ENCODE peak calls at places on chromosomes 11 and 22, in four cellular contexts. P, O, V and G are unnamed samples.

GRCh38 chr22:37089451-37089850 is 20.1 kb downstream of the TMPRSS6 start:
- DNase-seq in P (no peak), O (no peak), V (no peak), G (no peak)

GRCh38 chr22:49099496-49100124 is 728.1 kb downstream of the BRD1 start:
- DNase-seq in P (no peak), O (no peak), V (no peak), G (peak; percentile 49)

GRCh38 chr11:129223701-129224149 is 31.6 kb upstream of the ARHGAP32 start:
- DNase-seq in P (no peak), O (no peak), V (no peak), G (no peak)

GRCh38 chr22:29044657-29045176 is 16.9 kb downstream of the C22orf31 start:
- DNase-seq in P (no peak), O (peak; percentile 40), V (no peak), G (no peak)

GRCh38 chr11:118002010-118002540 is 15.9 kb downstream of the IL10RA start:
- DNase-seq in P (no peak), O (no peak), V (no peak), G (peak; percentile 72)

GRCh38 chr22:38070250-38070921 is 13.2 kb downstream of the PICK1 start:
- DNase-seq in P (no peak), O (no peak), V (peak; percentile 61), G (no peak)

GRCh38 chr11:108239076-108239475 is 16.2 kb downstream of the ATM start:
- DNase-seq in P (no peak), O (no peak), V (no peak), G (no peak)

GRCh38 chr22:47123006-47123826 is 360.8 kb downstream of the TBC1D22A start:
- DNase-seq in P (no peak), O (no peak), V (no peak), G (peak; percentile 41)

GRCh38 chr11:62069961-62070919 is 53.6 kb upstream of the INCENP start:
- DNase-seq in P (no peak), O (no peak), V (peak; percentile 30), G (no peak)

GRCh38 chr11:77102246-77103210 is at the start of gene OMP:
- DNase-seq in P (no peak), O (no peak), V (no peak), G (peak; percentile 68)

GRCh38 chr11:74138572-74138971 is 32.2 kb downstream of the C2CD3 start:
- DNase-seq in P (no peak), O (peak; percentile 86), V (no peak), G (no peak)

GRCh38 chr11:23688835-23689234 is 808.0 kb upstream of the LUZP2 start:
- DNase-seq in P (no peak), O (peak; percentile 16), V (no peak), G (no peak)

GRCh38 chr22:19419086-19419463 is 12.5 kb downstream of the HIRA start:
- DNase-seq in P (no peak), O (no peak), V (no peak), G (peak; percentile 84)

GRCh38 chr11:72326151-72326842 is 82.3 kb upstream of the PHOX2A start:
- DNase-seq in P (no peak), O (no peak), V (no peak), G (no peak)

GRCh38 chr11:14422052-14422813 is 63.2 kb upstream of the RRAS2 start:
- DNase-seq in P (peak; percentile 57), O (peak; percentile 98), V (peak; percentile 94), G (peak; percentile 81)
- TF ChIP-seq POLR2AphosphoS5 in P (peak; percentile 66), O (peak; percentile 98), V (peak; percentile 37), G (peak; percentile 50)

GRCh38 chr22:31218565-31219262 is 6.6 kb downstream of the LIMK2 start:
- DNase-seq in P (no peak), O (no peak), V (no peak), G (no peak)
- H3K27ac ChIP-seq in P (peak overlapping the region; percentile 73), O (peak overlapping the region; percentile 94), V (peak overlapping the region; percentile 30), G (peak overlapping the region; percentile 59)

GRCh38 chr11:86115542-86116385 is 46.9 kb upstream of the PICALM start:
- DNase-seq in P (no peak), O (no peak), V (no peak), G (no peak)

GRCh38 chr11:86116996-86117705 is 48.3 kb upstream of the PICALM start:
- DNase-seq in P (no peak), O (no peak), V (no peak), G (no peak)

GRCh38 chr11:86118201-86118600 is 49.3 kb upstream of the PICALM start:
- DNase-seq in P (no peak), O (no peak), V (no peak), G (no peak)

GRCh38 chr11:86117706-86118050 is 48.8 kb upstream of the PICALM start:
- DNase-seq in P (no peak), O (no peak), V (no peak), G (no peak)

DNA sequence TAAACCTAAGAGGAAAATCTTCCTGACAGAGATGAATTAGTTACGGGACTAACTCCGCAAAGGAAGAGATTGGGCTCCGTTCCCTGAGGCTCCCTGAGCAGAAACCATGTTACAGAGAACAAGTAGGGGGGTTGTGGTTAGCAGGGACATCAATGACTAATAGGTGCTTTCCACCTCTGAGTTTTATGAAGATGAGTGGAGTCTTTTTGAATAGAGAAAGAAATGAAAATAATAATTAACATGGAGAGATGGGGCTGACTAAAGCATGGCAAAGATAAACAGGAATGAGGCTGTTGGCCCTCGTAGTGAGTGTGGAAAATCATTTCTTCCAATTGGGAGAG is 47.5 kb upstream of the PICALM start:
- DNase-seq in P (no peak), O (no peak), V (no peak), G (no peak)
- H3K4me3 ChIP-seq in P (no peak overlapping the region), O (no peak overlapping the region), V (no peak overlapping the region), G (no peak overlapping the region)

DNA sequence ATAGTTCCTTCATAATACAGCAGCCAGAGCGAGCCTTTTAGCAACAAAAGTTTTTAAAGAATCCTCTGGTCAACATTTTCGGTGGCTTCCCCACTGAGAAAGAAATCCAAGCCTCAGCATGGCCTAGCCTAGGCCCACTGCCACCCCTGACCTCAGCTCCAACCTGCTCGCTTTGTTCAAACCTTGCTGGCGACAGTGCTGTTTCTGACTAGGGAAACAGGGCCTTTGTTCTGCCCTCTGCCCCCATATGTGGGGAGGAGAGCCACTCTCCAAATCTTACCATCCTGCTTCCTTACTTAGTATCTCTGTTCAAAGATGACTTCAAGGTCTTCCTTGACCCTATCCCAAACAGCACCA is 95.8 kb downstream of the CCDC83 start:
- DNase-seq in P (no peak), O (no peak), V (no peak), G (no peak)
- TF ChIP-seq POLR2AphosphoS5 in P (no peak), O (peak; percentile 7), V (no peak), G (no peak)

DNA sequence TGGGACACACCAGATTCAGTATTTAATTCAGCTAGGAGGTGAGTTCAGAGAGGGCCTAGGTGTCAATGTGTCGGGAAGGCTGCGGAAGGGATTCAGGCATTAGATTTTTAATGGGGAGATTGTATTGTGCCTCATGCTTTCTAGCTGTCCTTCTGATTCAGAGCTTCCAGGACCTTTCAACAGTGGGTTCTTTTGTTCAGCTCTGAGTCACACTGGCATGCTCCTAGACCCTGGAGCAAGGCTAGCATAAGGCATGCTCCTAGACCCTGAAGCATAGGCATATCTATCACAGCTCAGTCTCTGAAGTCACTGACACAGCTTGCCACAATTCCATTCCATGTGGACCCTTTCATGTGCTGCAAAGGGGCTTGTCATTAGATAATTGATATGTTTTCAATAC is 396.9 kb downstream of the RAB38 start:
- DNase-seq in P (no peak), O (no peak), V (no peak), G (no peak)
- H3K27ac ChIP-seq in P (no peak overlapping the region), O (no peak overlapping the region), V (no peak overlapping the region), G (no peak overlapping the region)

DNA sequence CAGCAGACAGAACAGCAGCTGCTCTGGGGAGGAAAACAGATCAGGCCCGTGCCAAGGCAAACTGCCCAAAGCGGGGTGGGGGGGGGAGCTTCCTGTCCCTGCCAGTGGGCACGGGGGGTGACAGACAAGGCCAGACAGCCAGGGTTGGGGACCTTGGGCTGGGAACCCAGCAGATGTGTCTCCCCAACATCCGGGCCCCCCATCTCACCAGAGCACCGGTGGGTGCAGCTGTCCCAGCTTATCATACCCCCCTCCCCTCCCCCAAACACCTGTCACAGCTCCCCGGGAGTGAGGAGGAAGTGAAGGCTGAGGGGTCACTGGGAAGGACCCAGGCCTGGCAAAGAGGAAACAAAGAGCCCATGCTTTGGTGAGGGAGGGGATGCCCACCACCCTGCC is 1.3 kb downstream of the PPP1R14B start:
- DNase-seq in P (peak; percentile 66), O (no peak), V (peak; percentile 84), G (peak; percentile 90)
- H3K4me3 ChIP-seq in P (peak overlapping the region; percentile 69), O (peak overlapping the region; percentile 78), V (peak overlapping the region; percentile 53), G (peak overlapping the region; percentile 89)